ENCODE peak calls at places on chromosomes 12 and 14, in ten cellular contexts. A, P, Z, T, N, J, K, U, O and Q are unnamed samples.

GRCh38 chr12:113766133-113766879 is 199.8 kb downstream of the RBM19 start:
- DNase-seq in A (peak; percentile 24), P (no peak), Z (no peak), T (peak; percentile 83), N (no peak), J (no peak), K (no peak), U (no peak), O (no peak), Q (no peak)

GRCh38 chr14:31933716-31934115 is 143.4 kb upstream of the ARHGAP5 start:
- DNase-seq in A (no peak), P (no peak), Z (no peak), T (no peak), N (no peak), J (no peak), K (no peak), U (no peak), O (no peak), Q (no peak)

GRCh38 chr12:113231275-113232231 is 10.3 kb downstream of the TPCN1 start:
- DNase-seq in A (peak; percentile 34), P (no peak), Z (no peak), T (peak; percentile 76), N (peak; percentile 1), J (no peak), K (no peak), U (no peak), O (no peak), Q (peak; percentile 24)

GRCh38 chr12:65133879-65134278 is 12.8 kb upstream of the WIF1 start:
- DNase-seq in A (no peak), P (no peak), Z (no peak), T (no peak), N (no peak), J (no peak), K (no peak), U (no peak), O (no peak), Q (no peak)

GRCh38 chr12:42382013-42382696 is 56.2 kb downstream of the PPHLN1 start:
- DNase-seq in A (no peak), P (no peak), Z (no peak), T (no peak), N (no peak), J (peak; percentile 25), K (no peak), U (no peak), O (no peak), Q (no peak)

GRCh38 chr12:15629108-15629507 is 160.1 kb downstream of the EPS8 start:
- DNase-seq in A (peak; percentile 32), P (no peak), Z (no peak), T (peak; percentile 74), N (peak; percentile 84), J (no peak), K (no peak), U (peak; percentile 81), O (peak; percentile 64), Q (no peak)

GRCh38 chr12:96889273-96889933 is 17.7 kb upstream of the NEDD1 start:
- DNase-seq in A (no peak), P (no peak), Z (no peak), T (no peak), N (no peak), J (no peak), K (no peak), U (peak; percentile 23), O (no peak), Q (no peak)

GRCh38 chr14:92135269-92135668 is 13.5 kb downstream of the CPSF2 start:
- DNase-seq in A (no peak), P (no peak), Z (no peak), T (peak; percentile 43), N (no peak), J (no peak), K (no peak), U (no peak), O (no peak), Q (no peak)

GRCh38 chr14:94342334-94342934 is 19.3 kb upstream of the SERPINA6 start:
- DNase-seq in A (peak; percentile 87), P (no peak), Z (peak; percentile 86), T (peak; percentile 92), N (peak; percentile 94), J (no peak), K (peak; percentile 78), U (peak; percentile 99), O (peak; percentile 92), Q (peak; percentile 89)

GRCh38 chr14:99968931-99969330 is 96.3 kb upstream of the EVL start:
- DNase-seq in A (no peak), P (no peak), Z (no peak), T (no peak), N (no peak), J (no peak), K (no peak), U (no peak), O (no peak), Q (no peak)

GRCh38 chr14:103527408-103528157 is 1.4 kb upstream of the TRMT61A start:
- DNase-seq in A (no peak), P (no peak), Z (no peak), T (no peak), N (no peak), J (no peak), K (peak; percentile 36), U (no peak), O (peak; percentile 24), Q (no peak)

GRCh38 chr14:62053188-62053587 is 291.0 kb downstream of the SNAPC1 start:
- DNase-seq in A (no peak), P (no peak), Z (no peak), T (no peak), N (no peak), J (no peak), K (no peak), U (no peak), O (no peak), Q (no peak)

GRCh38 chr12:82838123-82838522 is 151.4 kb downstream of the TMTC2 start:
- DNase-seq in A (no peak), P (no peak), Z (peak; percentile 57), T (no peak), N (no peak), J (no peak), K (no peak), U (no peak), O (no peak), Q (no peak)

GRCh38 chr12:43482311-43483085 is 69.5 kb downstream of the ADAMTS20 start:
- DNase-seq in A (no peak), P (no peak), Z (no peak), T (no peak), N (no peak), J (peak; percentile 79), K (peak; percentile 15), U (no peak), O (no peak), Q (no peak)

GRCh38 chr12:54136844-54137580 is 51.8 kb downstream of the SMUG1 start:
- DNase-seq in A (no peak), P (no peak), Z (no peak), T (peak; percentile 28), N (no peak), J (no peak), K (no peak), U (no peak), O (no peak), Q (no peak)

GRCh38 chr12:120228041-120228290 is 27.1 kb upstream of the RPLP0 start:
- DNase-seq in A (no peak), P (no peak), Z (no peak), T (no peak), N (no peak), J (no peak), K (no peak), U (no peak), O (no peak), Q (no peak)
- H3K27ac ChIP-seq in A (peak overlapping the region; percentile 81), P (no peak overlapping the region), Z (no peak overlapping the region), T (peak overlapping the region; percentile 99), N (no peak overlapping the region), J (no peak overlapping the region), K (peak overlapping the region; percentile 46), U (no peak overlapping the region), O (peak overlapping the region; percentile 90), Q (peak overlapping the region; percentile 91)

GRCh38 chr14:22472935-22473854 is 115.8 kb downstream of the DAD1 start:
- DNase-seq in A (peak; percentile 61), P (no peak), Z (no peak), T (peak; percentile 53), N (peak; percentile 53), J (peak; percentile 77), K (no peak), U (no peak), O (peak; percentile 56), Q (no peak)
- H3K4me3 ChIP-seq in A (no peak overlapping the region), P (no peak overlapping the region), Z (no peak overlapping the region), T (no peak overlapping the region), N (no peak overlapping the region), J (no peak overlapping the region), K (no peak overlapping the region), U (no peak overlapping the region), O (no peak overlapping the region), Q (no peak overlapping the region)

GRCh38 chr14:90572461-90573150 is 175.8 kb downstream of the CALM1 start:
- DNase-seq in A (no peak), P (no peak), Z (no peak), T (no peak), N (no peak), J (no peak), K (no peak), U (no peak), O (no peak), Q (peak; percentile 13)
- H3K27ac ChIP-seq in A (no peak overlapping the region), P (no peak overlapping the region), Z (peak overlapping the region; percentile 74), T (no peak overlapping the region), N (no peak overlapping the region), J (no peak overlapping the region), K (no peak overlapping the region), U (no peak overlapping the region), O (no peak overlapping the region), Q (no peak overlapping the region)

GRCh38 chr12:76766161-76766560 is 2.2 kb downstream of the ZDHHC17 start:
- DNase-seq in A (no peak), P (no peak), Z (no peak), T (no peak), N (no peak), J (peak; percentile 50), K (no peak), U (no peak), O (no peak), Q (no peak)
- H3K4me3 ChIP-seq in A (no peak overlapping the region), P (no peak overlapping the region), Z (peak overlapping the region; percentile 87), T (no peak overlapping the region), N (no peak overlapping the region), J (no peak overlapping the region), K (no peak overlapping the region), U (no peak overlapping the region), O (no peak overlapping the region), Q (no peak overlapping the region)

GRCh38 chr12:11689591-11690158 is 40.2 kb downstream of the ETV6 start:
- DNase-seq in A (no peak), P (no peak), Z (no peak), T (no peak), N (no peak), J (no peak), K (no peak), U (no peak), O (no peak), Q (no peak)
- H3K27ac ChIP-seq in A (no peak overlapping the region), P (no peak overlapping the region), Z (no peak overlapping the region), T (no peak overlapping the region), N (peak overlapping the region; percentile 49), J (no peak overlapping the region), K (no peak overlapping the region), U (no peak overlapping the region), O (peak overlapping the region; percentile 57), Q (no peak overlapping the region)

DNA sequence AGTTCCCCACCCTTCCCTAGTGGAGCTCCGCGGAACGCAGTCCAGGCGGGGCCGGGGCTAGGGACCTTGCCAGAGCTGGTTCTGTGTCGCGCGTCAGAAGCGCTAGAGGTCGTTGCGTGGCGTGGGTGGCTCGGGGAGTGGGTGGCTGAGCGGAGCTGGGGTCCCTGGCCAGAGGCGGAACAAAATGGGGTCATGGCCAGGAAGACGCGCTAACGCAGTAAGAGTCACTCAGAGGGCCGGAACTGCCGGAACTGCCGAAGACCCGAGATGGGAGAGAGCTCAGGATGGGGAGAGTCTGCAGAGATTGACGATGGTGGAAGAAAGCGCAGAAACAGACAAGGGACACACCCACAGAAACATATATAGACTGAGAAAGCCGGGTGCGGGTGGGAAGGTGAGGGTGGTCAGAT is 4.8 kb downstream of the DGKA start:
- DNase-seq in A (peak; percentile 9), P (peak; percentile 17), Z (peak; percentile 55), T (no peak), N (no peak), J (no peak), K (peak; percentile 66), U (no peak), O (no peak), Q (peak; percentile 77)
- H3K4me3 ChIP-seq in A (no peak overlapping the region), P (peak overlapping the region; percentile 82), Z (peak overlapping the region; percentile 60), T (no peak overlapping the region), N (peak overlapping the region; percentile 20), J (no peak overlapping the region), K (no peak overlapping the region), U (peak overlapping the region; percentile 27), O (no peak overlapping the region), Q (no peak overlapping the region)